ENCODE peak calls at places on chromosomes 5 and 9, in six cellular contexts. C, P, X, Z, Q and I are unnamed samples.
A peak's percentile ranks its signal among the peaks of the same experiment; 100 is the strongest.

GRCh38 chr9:115415450-115415849 is 297.5 kb upstream of the TNC start:
- DNase-seq in Q (no peak), X (no peak), C (no peak), P (no peak), Z (no peak), I (no peak)

GRCh38 chr5:72018158-72018803 is 89.0 kb upstream of the MAP1B start:
- DNase-seq in P (peak; percentile 71), X (peak; percentile 19), Q (peak; percentile 62), Z (peak; percentile 78), C (no peak), I (peak; percentile 27)

GRCh38 chr5:69046375-69046957 is 47.3 kb upstream of the SLC30A5 start:
- DNase-seq in Q (no peak), C (no peak), P (no peak), X (no peak), Z (no peak), I (peak; percentile 19)

GRCh38 chr9:85528142-85528541 is 213.6 kb downstream of the AGTPBP1 start:
- DNase-seq in Q (no peak), P (no peak), Z (peak; percentile 63), X (no peak), C (no peak), I (no peak)

GRCh38 chr9:136496801-136497620 is 14.2 kb upstream of the SEC16A start:
- DNase-seq in C (no peak), Q (no peak), Z (no peak), P (no peak), X (no peak), I (no peak)

GRCh38 chr5:58497956-58498942 is 7.0 kb downstream of the GAPT start:
- DNase-seq in X (no peak), Q (peak; percentile 45), Z (peak; percentile 56), P (peak; percentile 29), C (no peak), I (peak; percentile 67)

GRCh38 chr9:78365979-78366697 is 69.2 kb downstream of the PSAT1 start:
- DNase-seq in P (no peak), C (no peak), Z (peak; percentile 59), X (no peak), Q (no peak), I (peak; percentile 22)

GRCh38 chr5:158154226-158155005 is 295.5 kb upstream of the CLINT1 start:
- DNase-seq in Q (no peak), C (no peak), Z (no peak), X (no peak), P (no peak), I (peak; percentile 90)

GRCh38 chr5:5288236-5288635 is 134.2 kb upstream of the ICE1 start:
- DNase-seq in P (no peak), Q (no peak), X (no peak), Z (no peak), C (no peak), I (no peak)

GRCh38 chr9:116232425-116233159 is 79.0 kb downstream of the PAPPA start:
- DNase-seq in C (no peak), Q (no peak), P (no peak), Z (no peak), X (no peak), I (peak; percentile 49)

GRCh38 chr5:124253421-124253820 is 493.0 kb downstream of the ZNF608 start:
- DNase-seq in P (no peak), Z (no peak), C (no peak), Q (no peak), X (no peak), I (peak; percentile 18)

GRCh38 chr9:136225748-136226679 is 19.6 kb downstream of the QSOX2 start:
- DNase-seq in C (no peak), X (peak; percentile 51), Z (peak; percentile 75), Q (peak; percentile 74), P (peak; percentile 72), I (peak; percentile 58)

GRCh38 chr5:45113726-45114125 is 305.0 kb downstream of the MRPS30 start:
- DNase-seq in P (no peak), Q (no peak), Z (no peak), C (peak; percentile 53), X (no peak), I (no peak)

GRCh38 chr9:124770359-124771020 is 621 bp downstream of the NR6A1 start:
- DNase-seq in X (no peak), Z (peak; percentile 64), C (no peak), P (peak; percentile 46), Q (no peak), I (peak; percentile 49)

GRCh38 chr9:78775211-78775610 is 478.3 kb downstream of the PSAT1 start:
- DNase-seq in Q (no peak), P (no peak), X (no peak), C (no peak), Z (peak; percentile 7), I (peak; percentile 13)

GRCh38 chr9:122056484-122056883 is 36.6 kb downstream of the TTLL11 start:
- DNase-seq in X (no peak), C (no peak), Q (no peak), P (no peak), Z (no peak), I (no peak)

GRCh38 chr5:120062515-120062917 is 401.6 kb upstream of the PRR16 start:
- DNase-seq in Z (no peak), P (no peak), C (no peak), Q (no peak), X (no peak), I (peak; percentile 37)

GRCh38 chr5:154797762-154798161 is 42.6 kb downstream of the LARP1 start:
- DNase-seq in Q (no peak), C (no peak), X (no peak), P (no peak), Z (no peak), I (no peak)

GRCh38 chr9:135000647-135001245 is 83.0 kb upstream of the FCN1 start:
- DNase-seq in Z (no peak), P (no peak), C (no peak), Q (no peak), X (no peak), I (no peak)

GRCh38 chr5:42591026-42591425 is 165.6 kb upstream of the CCDC152 start:
- DNase-seq in X (no peak), Z (no peak), P (no peak), Q (no peak), C (no peak), I (peak; percentile 71)

GRCh38 chr5:167952278-167952990 is 339.0 kb upstream of the WWC1 start:
- DNase-seq in X (no peak), Z (peak; percentile 31), C (no peak), P (no peak), Q (no peak), I (no peak)

GRCh38 chr5:10507575-10508024 is 56.3 kb upstream of the ANKRD33B start:
- DNase-seq in Q (no peak), C (no peak), P (no peak), X (no peak), Z (peak; percentile 94), I (no peak)

GRCh38 chr9:122158202-122158601 is 1.4 kb downstream of the NDUFA8 start:
- DNase-seq in P (peak; percentile 26), Z (peak; percentile 60), Q (no peak), X (no peak), C (peak; percentile 32), I (peak; percentile 62)

GRCh38 chr9:16821344-16821743 is 49.1 kb downstream of the BNC2 start:
- DNase-seq in P (no peak), X (no peak), C (no peak), Z (no peak), Q (no peak), I (no peak)

GRCh38 chr5:4518924-4519660 is 621.0 kb upstream of the ADAMTS16 start:
- DNase-seq in Q (no peak), X (no peak), P (no peak), C (no peak), Z (no peak), I (no peak)

GRCh38 chr5:54514841-54515432 is 2.6 kb upstream of the SNX18 start:
- DNase-seq in Z (no peak), P (no peak), X (no peak), C (no peak), Q (no peak), I (peak; percentile 58)

GRCh38 chr5:98309785-98310566 is 463.5 kb upstream of the RGMB start:
- DNase-seq in P (no peak), Z (no peak), Q (no peak), C (peak; percentile 99), X (no peak), I (no peak)

GRCh38 chr5:38167562-38167996 is 90.8 kb upstream of the EGFLAM start:
- DNase-seq in C (no peak), X (no peak), Z (no peak), P (no peak), Q (no peak), I (peak; percentile 65)

GRCh38 chr5:1183424-1184162 is 17.8 kb upstream of the SLC6A19 start:
- DNase-seq in C (no peak), Q (no peak), Z (no peak), P (no peak), X (no peak), I (no peak)

GRCh38 chr5:99104538-99105132 is 175.8 kb upstream of the CHD1 start:
- DNase-seq in C (no peak), P (no peak), X (no peak), Q (no peak), Z (peak; percentile 71), I (peak; percentile 62)

GRCh38 chr9:16275795-16276624 is 594.5 kb downstream of the BNC2 start:
- DNase-seq in Q (no peak), X (no peak), C (no peak), Z (no peak), P (no peak), I (no peak)

GRCh38 chr9:118230319-118230718 is 526.1 kb downstream of the TLR4 start:
- DNase-seq in Z (peak; percentile 5), Q (no peak), C (no peak), X (no peak), P (no peak), I (no peak)

GRCh38 chr9:92266486-92266885 is 27.0 kb downstream of the IARS1 start:
- DNase-seq in Q (no peak), X (no peak), C (no peak), P (no peak), Z (peak; percentile 57), I (peak; percentile 10)

GRCh38 chr5:180197016-180197702 is 11.9 kb downstream of the RASGEF1C start:
- DNase-seq in P (no peak), Z (no peak), C (no peak), X (no peak), Q (no peak), I (no peak)

GRCh38 chr5:119578937-119579336 is 50.4 kb upstream of the FAM170A start:
- DNase-seq in X (no peak), P (no peak), Z (peak; percentile 85), Q (no peak), C (peak; percentile 9), I (peak; percentile 10)